ENCODE peak calls at places on chromosome 17, in seven cellular contexts. T is stimulated activated CD4-positive, alpha-beta T cell treated with anti-CD3 and anti-CD28 coated beads, Interleukin-4, amount 100 ng/mL, for 4 hours; U is GM04504; I is M059J; N is HEK293T; Q is activated CD8-positive, alpha-beta memory T cell treated with anti-CD3 and anti-CD28 coated beads for 1 hour; E is AG04449. M is an unnamed sample.

GRCh38 chr17:40326832-40327199 is 17.8 kb downstream of the RARA start:
- DNase-seq in T (no peak), U (no peak), I (no peak), N (no peak), Q (no peak), E (no peak), M (no peak)

GRCh38 chr17:35242158-35242804 is 591 bp upstream of the SLFN5 start:
- DNase-seq in T (peak), U (peak), I (peak), N (peak), Q (peak), E (no peak), M (no peak)

GRCh38 chr17:57548421-57549385 is 196.4 kb downstream of the CCDC182 start:
- DNase-seq in T (no peak), U (no peak), I (peak), N (peak), Q (no peak), E (no peak), M (no peak)

GRCh38 chr17:15981646-15982580 is 17.6 kb downstream of the ZSWIM7 start:
- DNase-seq in T (no peak), U (no peak), I (peak), N (no peak), Q (no peak), E (no peak), M (no peak)

GRCh38 chr17:66073384-66073783 is 118.5 kb downstream of the CEP112 start:
- DNase-seq in T (no peak), U (no peak), I (no peak), N (no peak), Q (no peak), E (no peak), M (no peak)

GRCh38 chr17:72176902-72177660 is 56.3 kb downstream of the SOX9 start:
- DNase-seq in T (no peak), U (no peak), I (no peak), N (no peak), Q (no peak), E (no peak), M (no peak)

GRCh38 chr17:46192211-46192483 is 1.1 kb downstream of the KANSL1 start:
- DNase-seq in T (no peak), U (no peak), I (no peak), N (no peak), Q (no peak), E (no peak), M (no peak)

GRCh38 chr17:6470751-6471521 is 26.7 kb downstream of the PIMREG start:
- DNase-seq in T (no peak), U (no peak), I (no peak), N (no peak), Q (no peak), E (no peak), M (no peak)

GRCh38 chr17:82080789-82081464 is 15.3 kb upstream of the DUS1L start:
- DNase-seq in T (no peak), U (no peak), I (no peak), N (no peak), Q (no peak), E (no peak), M (no peak)

GRCh38 chr17:80947200-80947940 is 44.3 kb upstream of the CHMP6 start:
- DNase-seq in T (no peak), U (no peak), I (no peak), N (no peak), Q (no peak), E (no peak), M (no peak)